ENCODE peak calls at places on chromosomes 2 and 18, in six cellular contexts. R is H1, Y is IMR-90, V is H9, M is mesenchymal stem cell, O is trophoblast cell. I is an unnamed sample.

GRCh38 chr2:67522154-67522553 is 125.0 kb downstream of the ETAA1 start:
- DNase-seq in R (no peak), Y (no peak), V (no peak), M (no peak), O (no peak), I (no peak)

GRCh38 chr2:100882645-100883613 is 63.0 kb downstream of the NPAS2 start:
- DNase-seq in R (no peak), Y (peak), V (no peak), M (no peak), O (peak), I (no peak)

GRCh38 chr2:129762386-129763189 is 216.9 kb upstream of the RAB6C start:
- DNase-seq in R (no peak), Y (no peak), V (peak), M (no peak), O (no peak), I (no peak)

GRCh38 chr2:221997100-221997499 is 301.7 kb downstream of the PAX3 start:
- DNase-seq in R (no peak), Y (peak), V (no peak), M (peak), O (peak), I (no peak)

GRCh38 chr2:40103163-40103562 is 324.1 kb upstream of the THUMPD2 start:
- DNase-seq in R (no peak), Y (peak), V (no peak), M (peak), O (peak), I (no peak)

GRCh38 chr2:71129891-71130324 is at the start of gene MCEE:
- DNase-seq in R (peak), Y (peak), V (peak), M (peak), O (peak), I (peak)

GRCh38 chr2:127161176-127162136 is 54.5 kb upstream of the BIN1 start:
- DNase-seq in R (no peak), Y (no peak), V (no peak), M (no peak), O (no peak), I (no peak)

GRCh38 chr2:121596221-121597080 is 52.8 kb downstream of the CLASP1 start:
- DNase-seq in R (no peak), Y (peak), V (no peak), M (peak), O (peak), I (no peak)

GRCh38 chr2:225428360-225428759 is 28.9 kb downstream of the NYAP2 start:
- DNase-seq in R (no peak), Y (no peak), V (no peak), M (no peak), O (no peak), I (no peak)

GRCh38 chr18:3060667-3061580 is 48.0 kb upstream of the LPIN2 start:
- DNase-seq in R (no peak), Y (no peak), V (no peak), M (peak), O (no peak), I (no peak)

GRCh38 chr2:98607741-98608117 is 583 bp downstream of the COA5 start:
- DNase-seq in R (no peak), Y (peak), V (no peak), M (peak), O (peak), I (no peak)

GRCh38 chr2:191404568-191404991 is 159.4 kb downstream of the MYO1B start:
- DNase-seq in R (no peak), Y (peak), V (no peak), M (peak), O (peak), I (no peak)

GRCh38 chr2:68746408-68746807 is 11.8 kb downstream of the ARHGAP25 start:
- DNase-seq in R (peak), Y (no peak), V (peak), M (no peak), O (no peak), I (no peak)

GRCh38 chr2:143128681-143129580 is at the start of gene ARHGAP15:
- DNase-seq in R (no peak), Y (no peak), V (no peak), M (no peak), O (no peak), I (no peak)

GRCh38 chr2:142435847-142436246 is 305.0 kb upstream of the LRP1B start:
- DNase-seq in R (no peak), Y (no peak), V (no peak), M (no peak), O (no peak), I (peak)

GRCh38 chr2:64101141-64101591 is 43.1 kb downstream of the PELI1 start:
- DNase-seq in R (no peak), Y (peak), V (no peak), M (no peak), O (no peak), I (no peak)

GRCh38 chr2:207254526-207255464 is 89.0 kb upstream of the KLF7 start:
- DNase-seq in R (no peak), Y (peak), V (no peak), M (peak), O (peak), I (no peak)

GRCh38 chr18:32507093-32507492 is 36.4 kb upstream of the GAREM1 start:
- DNase-seq in R (no peak), Y (no peak), V (no peak), M (no peak), O (no peak), I (no peak)

GRCh38 chr2:236939751-236940229 is 145.9 kb upstream of the COPS8 start:
- DNase-seq in R (peak), Y (no peak), V (no peak), M (peak), O (peak), I (no peak)

GRCh38 chr2:150610670-150611279 is 123.3 kb upstream of the RND3 start:
- DNase-seq in R (peak), Y (peak), V (peak), M (peak), O (peak), I (peak)

DNA sequence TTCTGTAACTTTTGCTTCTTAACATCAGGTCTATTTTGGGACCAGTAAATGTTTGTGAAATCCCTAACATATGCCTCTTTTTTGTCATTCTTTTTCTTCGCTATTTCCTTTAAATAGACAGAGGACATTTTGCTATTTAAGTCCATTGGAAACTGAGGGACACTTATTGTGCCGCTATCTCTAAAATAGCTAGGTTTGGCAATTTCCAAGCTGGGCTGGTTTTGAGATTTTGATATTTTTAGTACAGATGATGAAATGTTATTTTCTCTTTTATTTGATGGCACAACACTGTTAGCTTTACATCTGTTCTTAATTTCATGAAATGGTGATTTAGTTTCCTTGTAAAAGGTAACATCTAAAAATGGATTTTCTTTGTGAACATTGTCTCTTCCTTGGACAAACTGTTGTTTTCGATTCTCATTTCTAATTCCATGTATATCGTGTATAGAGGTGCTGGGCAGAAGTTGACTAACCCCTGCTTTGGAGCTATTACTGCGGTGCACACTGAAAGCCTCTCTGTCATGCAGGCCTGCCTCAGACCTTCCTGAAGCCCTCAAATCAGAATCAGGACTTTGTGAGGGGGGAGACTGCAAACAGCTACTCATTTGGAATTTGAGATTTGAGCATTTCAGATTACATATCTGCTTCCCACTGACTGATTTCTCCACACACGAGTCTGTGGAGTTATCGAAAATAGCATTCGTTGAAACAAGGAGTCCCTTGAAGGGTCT is 594 bp downstream of the RAD51AP2 start:
- DNase-seq in R (no peak), Y (no peak), V (no peak), M (no peak), O (no peak), I (no peak)
- H3K14ac ChIP-seq in R (no peak), Y (no peak), V (no peak), M (no peak), O (no peak), I (no peak)

GRCh38 chr2:235098736-235099494 is 147.1 kb downstream of the SH3BP4 start:
- DNase-seq in R (peak), Y (peak), V (no peak), M (no peak), O (no peak), I (no peak)
- H3K14ac ChIP-seq in R (no peak), Y (peak), V (no peak), M (no peak), O (no peak), I (peak)

DNA sequence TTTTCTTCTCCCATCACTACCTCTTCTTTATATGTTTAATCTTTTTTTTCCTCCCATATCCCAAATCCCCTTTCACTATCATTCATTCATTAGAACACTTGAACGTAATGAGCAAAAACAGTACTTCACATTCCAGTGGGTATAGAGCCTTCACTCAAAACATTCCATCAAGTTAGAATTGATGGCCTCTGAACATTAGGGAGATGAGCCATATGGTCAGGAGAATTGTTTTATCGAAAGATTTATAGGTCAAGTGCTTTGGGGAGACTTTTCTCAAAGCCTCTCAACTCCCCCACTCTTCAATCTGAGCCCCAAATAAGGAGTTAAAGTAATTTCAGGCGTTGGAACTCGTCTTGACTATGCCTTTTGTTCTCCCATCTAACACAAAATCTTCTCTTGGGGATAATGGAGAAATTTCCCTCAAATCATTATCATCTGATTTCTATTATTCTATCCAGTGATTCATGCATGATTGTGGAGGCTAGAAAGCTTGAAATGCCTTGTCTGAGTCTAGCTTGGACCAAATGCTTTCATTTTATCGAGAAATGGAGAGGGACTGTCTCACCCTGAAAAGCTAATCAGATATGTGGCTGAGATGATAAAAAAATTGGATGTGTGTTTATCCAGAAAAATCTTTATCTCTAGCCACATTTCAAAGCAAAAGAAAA is 79.2 kb downstream of the KIAA2012 start:
- DNase-seq in R (no peak), Y (peak), V (no peak), M (no peak), O (no peak), I (no peak)
- H3K14ac ChIP-seq in R (no peak), Y (peak), V (no peak), M (no peak), O (no peak), I (no peak)

GRCh38 chr2:14673351-14673875 is 40.9 kb downstream of the LRATD1 start:
- DNase-seq in R (no peak), Y (no peak), V (no peak), M (no peak), O (no peak), I (no peak)
- H3K14ac ChIP-seq in R (no peak), Y (no peak), V (no peak), M (no peak), O (no peak), I (no peak)

DNA sequence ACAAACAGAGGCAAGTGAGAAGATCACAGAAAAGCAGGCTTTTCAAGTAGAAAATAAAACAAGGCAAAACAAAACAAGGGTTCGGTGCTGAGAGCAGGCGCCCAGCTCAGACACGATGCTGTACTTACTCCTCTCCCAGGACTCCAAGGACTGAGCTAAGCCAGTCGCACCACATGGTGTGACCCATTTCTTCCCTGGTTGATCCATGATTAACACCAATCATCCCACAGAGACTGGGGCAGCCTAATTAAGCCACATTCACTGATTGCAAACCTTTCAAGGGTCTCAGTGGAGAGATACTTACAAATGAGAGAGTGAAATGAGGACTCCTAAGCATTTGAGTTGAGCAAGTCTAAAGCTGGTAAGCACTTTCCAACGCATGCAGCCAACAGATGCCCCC is 155.2 kb downstream of the MYO5B start:
- DNase-seq in R (no peak), Y (no peak), V (no peak), M (no peak), O (no peak), I (no peak)
- H3K14ac ChIP-seq in R (no peak), Y (no peak), V (no peak), M (no peak), O (no peak), I (no peak)

DNA sequence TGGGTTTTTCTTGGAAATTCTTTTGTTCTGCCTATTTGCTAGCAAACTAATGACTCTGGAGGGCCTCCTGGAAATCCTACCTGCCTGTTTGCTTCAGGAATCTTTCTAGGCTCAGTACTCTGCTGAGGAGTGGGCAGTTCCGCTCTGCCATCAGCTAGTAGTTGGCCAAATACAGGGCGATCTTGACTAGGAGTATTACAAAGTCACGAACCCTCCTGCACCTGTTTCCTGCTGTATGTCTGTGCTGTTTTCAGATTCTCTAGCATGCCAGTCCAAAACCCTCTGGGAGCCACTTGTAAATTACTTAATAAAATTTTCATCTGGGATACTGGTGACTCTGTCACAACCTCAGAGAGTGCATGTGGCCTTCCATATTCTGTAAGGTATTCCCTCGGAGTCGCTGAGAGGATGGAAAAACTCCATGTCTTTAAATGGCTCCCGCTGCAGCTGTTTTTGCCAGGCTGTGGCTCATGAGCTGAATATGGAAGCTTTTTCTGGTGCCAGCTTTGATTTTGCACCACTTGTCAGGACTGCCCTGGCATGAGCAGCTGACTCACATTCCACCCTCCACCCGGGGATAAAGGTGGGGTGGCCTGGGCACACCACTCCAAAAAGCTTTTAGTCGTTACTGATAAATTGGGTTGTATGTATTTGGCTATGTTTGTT is 123.0 kb downstream of the RTN4 start:
- DNase-seq in R (no peak), Y (no peak), V (no peak), M (no peak), O (no peak), I (no peak)
- H3K14ac ChIP-seq in R (no peak), Y (no peak), V (no peak), M (no peak), O (no peak), I (no peak)